ENCODE peak calls at places on chromosomes 7 and 10, in six cellular contexts. One of them, this sample, is unnamed.

GRCh38 chr10:69757553-69758309 is 44.0 kb upstream of the COL13A1 start:
- DNase-seq in stimulated activated CD8-positive, alpha-beta memory T cell treated with anti-CD3 and anti-CD28 coated beads, Interleukin-15, amount 100 ng/mL, for 24 hours: no peak
- DNase-seq in PC-3: peak; percentile 47
- DNase-seq in GM23338: no peak
- DNase-seq in midbrain: peak; percentile 27
- DNase-seq in ovary: peak; percentile 67
- DNase-seq in this sample: no peak

GRCh38 chr10:129866894-129867293 is 97.2 kb downstream of the EBF3 start:
- DNase-seq in stimulated activated CD8-positive, alpha-beta memory T cell treated with anti-CD3 and anti-CD28 coated beads, Interleukin-15, amount 100 ng/mL, for 24 hours: no peak
- DNase-seq in GM23338: peak; percentile 45
- DNase-seq in midbrain: no peak
- DNase-seq in PC-3: no peak
- DNase-seq in ovary: no peak
- DNase-seq in this sample: no peak

GRCh38 chr10:119667562-119668328 is 16.6 kb downstream of the BAG3 start:
- DNase-seq in GM23338: no peak
- DNase-seq in PC-3: peak; percentile 96
- DNase-seq in midbrain: no peak
- DNase-seq in stimulated activated CD8-positive, alpha-beta memory T cell treated with anti-CD3 and anti-CD28 coated beads, Interleukin-15, amount 100 ng/mL, for 24 hours: no peak
- DNase-seq in ovary: peak; percentile 43
- DNase-seq in this sample: no peak

GRCh38 chr7:116356979-116357378 is 142.6 kb upstream of the CAV2 start:
- DNase-seq in ovary: no peak
- DNase-seq in stimulated activated CD8-positive, alpha-beta memory T cell treated with anti-CD3 and anti-CD28 coated beads, Interleukin-15, amount 100 ng/mL, for 24 hours: no peak
- DNase-seq in GM23338: no peak
- DNase-seq in midbrain: no peak
- DNase-seq in PC-3: no peak
- DNase-seq in this sample: no peak

GRCh38 chr10:115972426-115972825 is 300.6 kb downstream of the GFRA1 start:
- DNase-seq in stimulated activated CD8-positive, alpha-beta memory T cell treated with anti-CD3 and anti-CD28 coated beads, Interleukin-15, amount 100 ng/mL, for 24 hours: no peak
- DNase-seq in ovary: no peak
- DNase-seq in PC-3: no peak
- DNase-seq in midbrain: no peak
- DNase-seq in GM23338: no peak
- DNase-seq in this sample: no peak

GRCh38 chr7:104983620-104984539 is 30.1 kb upstream of the KMT2E start:
- DNase-seq in GM23338: peak; percentile 94
- DNase-seq in PC-3: peak; percentile 84
- DNase-seq in midbrain: peak; percentile 93
- DNase-seq in ovary: peak; percentile 87
- DNase-seq in stimulated activated CD8-positive, alpha-beta memory T cell treated with anti-CD3 and anti-CD28 coated beads, Interleukin-15, amount 100 ng/mL, for 24 hours: peak; percentile 72
- DNase-seq in this sample: peak; percentile 62

GRCh38 chr10:105188737-105189463 is 547.8 kb downstream of the SORCS3 start:
- DNase-seq in midbrain: no peak
- DNase-seq in PC-3: peak; percentile 18
- DNase-seq in stimulated activated CD8-positive, alpha-beta memory T cell treated with anti-CD3 and anti-CD28 coated beads, Interleukin-15, amount 100 ng/mL, for 24 hours: no peak
- DNase-seq in ovary: no peak
- DNase-seq in GM23338: no peak
- DNase-seq in this sample: no peak

GRCh38 chr7:81484266-81484665 is 285.6 kb downstream of the HGF start:
- DNase-seq in midbrain: peak; percentile 8
- DNase-seq in stimulated activated CD8-positive, alpha-beta memory T cell treated with anti-CD3 and anti-CD28 coated beads, Interleukin-15, amount 100 ng/mL, for 24 hours: no peak
- DNase-seq in GM23338: peak; percentile 71
- DNase-seq in PC-3: no peak
- DNase-seq in ovary: peak; percentile 26
- DNase-seq in this sample: no peak

GRCh38 chr10:90462761-90463160 is 395.1 kb downstream of the HTR7 start:
- DNase-seq in ovary: no peak
- DNase-seq in PC-3: no peak
- DNase-seq in GM23338: no peak
- DNase-seq in stimulated activated CD8-positive, alpha-beta memory T cell treated with anti-CD3 and anti-CD28 coated beads, Interleukin-15, amount 100 ng/mL, for 24 hours: no peak
- DNase-seq in midbrain: no peak
- DNase-seq in this sample: no peak

GRCh38 chr7:157472311-157473050 is 135.7 kb downstream of the DNAJB6 start:
- DNase-seq in PC-3: no peak
- DNase-seq in stimulated activated CD8-positive, alpha-beta memory T cell treated with anti-CD3 and anti-CD28 coated beads, Interleukin-15, amount 100 ng/mL, for 24 hours: no peak
- DNase-seq in ovary: no peak
- DNase-seq in midbrain: no peak
- DNase-seq in GM23338: no peak
- DNase-seq in this sample: no peak

GRCh38 chr7:151366141-151366871 is 24.7 kb downstream of the NUB1 start:
- DNase-seq in PC-3: no peak
- DNase-seq in GM23338: no peak
- DNase-seq in stimulated activated CD8-positive, alpha-beta memory T cell treated with anti-CD3 and anti-CD28 coated beads, Interleukin-15, amount 100 ng/mL, for 24 hours: no peak
- DNase-seq in midbrain: no peak
- DNase-seq in ovary: no peak
- DNase-seq in this sample: no peak

GRCh38 chr7:100632951-100633717 is 8.2 kb downstream of the TFR2 start:
- DNase-seq in GM23338: peak; percentile 65
- DNase-seq in stimulated activated CD8-positive, alpha-beta memory T cell treated with anti-CD3 and anti-CD28 coated beads, Interleukin-15, amount 100 ng/mL, for 24 hours: peak; percentile 21
- DNase-seq in ovary: no peak
- DNase-seq in PC-3: peak; percentile 14
- DNase-seq in midbrain: no peak
- DNase-seq in this sample: no peak

GRCh38 chr7:141562036-141562435 is 10.8 kb downstream of the AGK start:
- DNase-seq in GM23338: no peak
- DNase-seq in midbrain: no peak
- DNase-seq in ovary: no peak
- DNase-seq in stimulated activated CD8-positive, alpha-beta memory T cell treated with anti-CD3 and anti-CD28 coated beads, Interleukin-15, amount 100 ng/mL, for 24 hours: no peak
- DNase-seq in PC-3: no peak
- DNase-seq in this sample: no peak

This sample was measured in omental fat pad.